ENCODE peak calls at places on chromosome 15, in nine cellular contexts. One of them, this sample, is unnamed.

GRCh38 chr15:71780349-71780976 is 29.9 kb upstream of the NR2E3 start:
- DNase-seq in right atrium auricular region: peak; percentile 55
- DNase-seq in glutamatergic neuron: peak; percentile 50
- DNase-seq in GM12865: peak; percentile 75
- DNase-seq in kidney epithelial cell: no peak
- DNase-seq in thoracic aorta: no peak
- DNase-seq in A549: peak; percentile 84
- DNase-seq in natural killer cell: no peak
- DNase-seq in IMR-90: peak; percentile 66
- DNase-seq in this sample: peak; percentile 40

GRCh38 chr15:68536331-68537095 is 42.3 kb upstream of the CORO2B start:
- DNase-seq in GM12865: no peak
- DNase-seq in thoracic aorta: no peak
- DNase-seq in A549: no peak
- DNase-seq in kidney epithelial cell: peak; percentile 58
- DNase-seq in natural killer cell: no peak
- DNase-seq in IMR-90: peak; percentile 98
- DNase-seq in glutamatergic neuron: no peak
- DNase-seq in right atrium auricular region: peak; percentile 59
- DNase-seq in this sample: no peak

GRCh38 chr15:66253643-66254363 is at the start of gene MEGF11:
- DNase-seq in right atrium auricular region: no peak
- DNase-seq in IMR-90: peak; percentile 28
- DNase-seq in GM12865: no peak
- DNase-seq in natural killer cell: no peak
- DNase-seq in glutamatergic neuron: peak; percentile 56
- DNase-seq in A549: peak; percentile 67
- DNase-seq in thoracic aorta: no peak
- DNase-seq in kidney epithelial cell: no peak
- DNase-seq in this sample: peak; percentile 38

GRCh38 chr15:52483712-52484111 is 45.0 kb downstream of the MYO5A start:
- DNase-seq in thoracic aorta: no peak
- DNase-seq in natural killer cell: no peak
- DNase-seq in glutamatergic neuron: no peak
- DNase-seq in kidney epithelial cell: no peak
- DNase-seq in right atrium auricular region: no peak
- DNase-seq in IMR-90: peak; percentile 55
- DNase-seq in GM12865: no peak
- DNase-seq in A549: no peak
- DNase-seq in this sample: no peak

GRCh38 chr15:45177285-45177684 is 10.5 kb downstream of the SHF start:
- DNase-seq in glutamatergic neuron: no peak
- DNase-seq in natural killer cell: no peak
- DNase-seq in GM12865: no peak
- DNase-seq in IMR-90: no peak
- DNase-seq in A549: no peak
- DNase-seq in thoracic aorta: no peak
- DNase-seq in kidney epithelial cell: no peak
- DNase-seq in right atrium auricular region: no peak
- DNase-seq in this sample: no peak

GRCh38 chr15:22850055-22850454 is 11.6 kb downstream of the NIPA2 start:
- DNase-seq in right atrium auricular region: no peak
- DNase-seq in kidney epithelial cell: no peak
- DNase-seq in A549: no peak
- DNase-seq in thoracic aorta: no peak
- DNase-seq in glutamatergic neuron: no peak
- DNase-seq in IMR-90: peak; percentile 62
- DNase-seq in GM12865: no peak
- DNase-seq in natural killer cell: no peak
- DNase-seq in this sample: no peak

GRCh38 chr15:55357774-55358173 is 38.8 kb downstream of the PIGB start:
- DNase-seq in natural killer cell: no peak
- DNase-seq in kidney epithelial cell: no peak
- DNase-seq in IMR-90: peak; percentile 82
- DNase-seq in right atrium auricular region: no peak
- DNase-seq in thoracic aorta: no peak
- DNase-seq in GM12865: no peak
- DNase-seq in glutamatergic neuron: no peak
- DNase-seq in A549: no peak
- DNase-seq in this sample: no peak

GRCh38 chr15:65095011-65095746 is 18.6 kb downstream of the KBTBD13 start:
- DNase-seq in kidney epithelial cell: no peak
- DNase-seq in IMR-90: no peak
- DNase-seq in right atrium auricular region: no peak
- DNase-seq in GM12865: no peak
- DNase-seq in glutamatergic neuron: no peak
- DNase-seq in natural killer cell: no peak
- DNase-seq in A549: no peak
- DNase-seq in thoracic aorta: no peak
- DNase-seq in this sample: no peak

GRCh38 chr15:75640483-75641175 is 605 bp upstream of the IMP3 start:
- DNase-seq in thoracic aorta: no peak
- DNase-seq in kidney epithelial cell: no peak
- DNase-seq in IMR-90: peak; percentile 45
- DNase-seq in right atrium auricular region: no peak
- DNase-seq in natural killer cell: no peak
- DNase-seq in glutamatergic neuron: peak; percentile 44
- DNase-seq in GM12865: peak; percentile 74
- DNase-seq in A549: peak; percentile 78
- DNase-seq in this sample: no peak

GRCh38 chr15:43403616-43404015 is 32.7 kb downstream of the TUBGCP4 start:
- DNase-seq in right atrium auricular region: no peak
- DNase-seq in thoracic aorta: no peak
- DNase-seq in GM12865: no peak
- DNase-seq in natural killer cell: no peak
- DNase-seq in A549: no peak
- DNase-seq in glutamatergic neuron: no peak
- DNase-seq in kidney epithelial cell: no peak
- DNase-seq in IMR-90: no peak
- DNase-seq in this sample: no peak

GRCh38 chr15:50251638-50252182 is 13.8 kb downstream of the HDC start:
- DNase-seq in glutamatergic neuron: no peak
- DNase-seq in natural killer cell: no peak
- DNase-seq in IMR-90: no peak
- DNase-seq in A549: no peak
- DNase-seq in thoracic aorta: no peak
- DNase-seq in right atrium auricular region: no peak
- DNase-seq in kidney epithelial cell: no peak
- DNase-seq in GM12865: no peak
- DNase-seq in this sample: no peak

GRCh38 chr15:50298340-50298739 is 32.8 kb upstream of the HDC start:
- DNase-seq in GM12865: no peak
- DNase-seq in A549: no peak
- DNase-seq in thoracic aorta: no peak
- DNase-seq in kidney epithelial cell: no peak
- DNase-seq in right atrium auricular region: no peak
- DNase-seq in glutamatergic neuron: no peak
- DNase-seq in IMR-90: peak; percentile 63
- DNase-seq in natural killer cell: no peak
- DNase-seq in this sample: no peak

GRCh38 chr15:37015476-37015875 is 84.9 kb downstream of the MEIS2 start:
- DNase-seq in IMR-90: no peak
- DNase-seq in kidney epithelial cell: no peak
- DNase-seq in thoracic aorta: no peak
- DNase-seq in glutamatergic neuron: no peak
- DNase-seq in A549: no peak
- DNase-seq in right atrium auricular region: no peak
- DNase-seq in GM12865: peak; percentile 36
- DNase-seq in natural killer cell: no peak
- DNase-seq in this sample: no peak

GRCh38 chr15:41521614-41522013 is 8.0 kb upstream of the LTK start:
- DNase-seq in natural killer cell: no peak
- DNase-seq in kidney epithelial cell: no peak
- DNase-seq in GM12865: no peak
- DNase-seq in A549: no peak
- DNase-seq in IMR-90: no peak
- DNase-seq in glutamatergic neuron: no peak
- DNase-seq in thoracic aorta: no peak
- DNase-seq in right atrium auricular region: no peak
- DNase-seq in this sample: no peak

GRCh38 chr15:29933043-29933442 is 110.8 kb upstream of the TJP1 start:
- DNase-seq in GM12865: no peak
- DNase-seq in IMR-90: no peak
- DNase-seq in natural killer cell: no peak
- DNase-seq in glutamatergic neuron: no peak
- DNase-seq in right atrium auricular region: no peak
- DNase-seq in thoracic aorta: no peak
- DNase-seq in A549: no peak
- DNase-seq in kidney epithelial cell: no peak
- DNase-seq in this sample: no peak

DNA sequence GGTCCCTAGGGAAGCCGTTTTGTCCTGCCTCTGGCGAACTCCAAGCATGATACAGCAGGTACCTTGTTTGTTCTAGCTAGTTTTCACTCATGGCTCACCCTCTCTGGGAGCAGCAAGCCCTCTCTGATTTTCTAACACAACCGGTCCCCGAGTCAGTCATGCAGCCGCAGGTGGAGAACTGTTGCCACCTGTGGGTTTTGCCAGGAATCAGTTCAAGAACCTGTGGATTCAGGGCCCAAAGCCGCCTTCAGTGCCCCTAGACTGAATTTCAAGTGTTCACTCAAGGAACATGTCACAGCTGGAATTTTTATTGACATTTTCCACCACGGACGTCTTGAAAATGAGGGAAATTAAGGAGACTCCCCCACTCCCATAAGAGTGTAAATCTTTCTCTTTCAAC is 13.3 kb upstream of the LRRK1 start:
- DNase-seq in IMR-90: no peak
- DNase-seq in kidney epithelial cell: no peak
- DNase-seq in thoracic aorta: no peak
- DNase-seq in right atrium auricular region: no peak
- DNase-seq in natural killer cell: no peak
- DNase-seq in A549: no peak
- DNase-seq in GM12865: no peak
- DNase-seq in glutamatergic neuron: no peak
- DNase-seq in this sample: no peak
- TF ChIP-seq CTCF in IMR-90: no peak
- TF ChIP-seq CTCF in kidney epithelial cell: no peak
- TF ChIP-seq CTCF in thoracic aorta: no peak
- TF ChIP-seq CTCF in right atrium auricular region: no peak
- TF ChIP-seq CTCF in natural killer cell: no peak
- TF ChIP-seq CTCF in A549: no peak
- TF ChIP-seq CTCF in GM12865: no peak
- TF ChIP-seq CTCF in glutamatergic neuron: no peak
- TF ChIP-seq CTCF in this sample: no peak

GRCh38 chr15:84108725-84109124 is 126.8 kb upstream of the GOLGA6L4 start:
- DNase-seq in GM12865: no peak
- DNase-seq in glutamatergic neuron: no peak
- DNase-seq in right atrium auricular region: no peak
- DNase-seq in natural killer cell: no peak
- DNase-seq in thoracic aorta: no peak
- DNase-seq in A549: no peak
- DNase-seq in kidney epithelial cell: peak; percentile 7
- DNase-seq in IMR-90: peak; percentile 18
- DNase-seq in this sample: no peak
- TF ChIP-seq CTCF in GM12865: no peak
- TF ChIP-seq CTCF in glutamatergic neuron: no peak
- TF ChIP-seq CTCF in right atrium auricular region: no peak
- TF ChIP-seq CTCF in natural killer cell: no peak
- TF ChIP-seq CTCF in thoracic aorta: no peak
- TF ChIP-seq CTCF in A549: no peak
- TF ChIP-seq CTCF in kidney epithelial cell: peak; percentile 20
- TF ChIP-seq CTCF in IMR-90: peak; percentile 11
- TF ChIP-seq CTCF in this sample: peak; percentile 35

DNA sequence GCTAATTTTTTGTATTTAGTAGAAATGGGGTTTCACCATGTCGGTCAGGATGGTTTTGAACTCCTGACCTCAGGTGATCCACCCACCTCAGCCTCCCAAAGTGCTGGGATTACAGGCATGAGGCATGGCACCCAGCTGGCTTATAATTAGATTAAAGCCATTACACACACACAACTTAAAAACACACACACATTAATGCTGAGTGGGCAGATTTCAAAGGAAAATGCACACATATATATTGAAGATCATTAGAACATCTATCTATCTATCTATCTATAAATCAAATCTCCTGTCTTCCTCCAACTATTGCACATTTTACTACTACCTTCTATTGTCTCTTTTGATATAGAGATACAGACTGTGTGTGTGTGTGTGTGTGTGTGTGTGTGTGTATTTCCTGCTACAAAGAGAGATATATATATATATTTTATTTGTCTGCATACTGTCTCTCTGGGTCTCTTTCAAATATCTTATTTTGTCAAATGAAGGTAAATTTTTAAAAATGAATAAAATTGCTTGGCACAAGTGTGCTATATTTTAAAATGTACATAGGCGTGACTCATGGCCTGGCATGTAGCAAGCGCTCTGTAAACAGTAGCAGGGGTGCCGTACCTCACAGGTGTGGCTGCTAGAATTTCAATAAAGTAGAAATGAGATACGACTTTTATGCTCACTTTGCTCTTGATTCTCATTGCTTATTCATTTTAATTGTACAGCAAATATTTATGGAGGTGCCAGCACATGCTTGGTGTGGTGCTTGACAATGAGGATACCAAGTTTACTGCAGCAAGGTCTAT is 655.8 kb downstream of the AGBL1 start:
- DNase-seq in thoracic aorta: no peak
- DNase-seq in A549: no peak
- DNase-seq in natural killer cell: no peak
- DNase-seq in glutamatergic neuron: no peak
- DNase-seq in kidney epithelial cell: no peak
- DNase-seq in GM12865: no peak
- DNase-seq in IMR-90: no peak
- DNase-seq in right atrium auricular region: no peak
- DNase-seq in this sample: no peak
- TF ChIP-seq CTCF in thoracic aorta: no peak
- TF ChIP-seq CTCF in A549: no peak
- TF ChIP-seq CTCF in natural killer cell: no peak
- TF ChIP-seq CTCF in glutamatergic neuron: no peak
- TF ChIP-seq CTCF in kidney epithelial cell: no peak
- TF ChIP-seq CTCF in GM12865: no peak
- TF ChIP-seq CTCF in IMR-90: no peak
- TF ChIP-seq CTCF in right atrium auricular region: no peak
- TF ChIP-seq CTCF in this sample: no peak

GRCh38 chr15:74133703-74134386 is 3.5 kb downstream of the ISLR2 start:
- DNase-seq in glutamatergic neuron: peak; percentile 56
- DNase-seq in GM12865: no peak
- DNase-seq in IMR-90: no peak
- DNase-seq in right atrium auricular region: no peak
- DNase-seq in natural killer cell: no peak
- DNase-seq in kidney epithelial cell: no peak
- DNase-seq in thoracic aorta: no peak
- DNase-seq in A549: no peak
- DNase-seq in this sample: no peak

GRCh38 chr15:74132681-74133070 is 2.3 kb downstream of the ISLR2 start:
- DNase-seq in natural killer cell: no peak
- DNase-seq in thoracic aorta: no peak
- DNase-seq in GM12865: no peak
- DNase-seq in glutamatergic neuron: no peak
- DNase-seq in A549: no peak
- DNase-seq in kidney epithelial cell: no peak
- DNase-seq in IMR-90: peak; percentile 24
- DNase-seq in right atrium auricular region: no peak
- DNase-seq in this sample: no peak

GRCh38 chr15:74134387-74135027 is 4.1 kb downstream of the ISLR2 start:
- DNase-seq in GM12865: no peak
- DNase-seq in A549: no peak
- DNase-seq in natural killer cell: no peak
- DNase-seq in kidney epithelial cell: no peak
- DNase-seq in IMR-90: peak; percentile 23
- DNase-seq in glutamatergic neuron: peak; percentile 81
- DNase-seq in thoracic aorta: no peak
- DNase-seq in right atrium auricular region: no peak
- DNase-seq in this sample: peak; percentile 83

GRCh38 chr15:74131618-74132191 is 1.3 kb downstream of the ISLR2 start:
- DNase-seq in right atrium auricular region: no peak
- DNase-seq in A549: no peak
- DNase-seq in natural killer cell: no peak
- DNase-seq in kidney epithelial cell: no peak
- DNase-seq in glutamatergic neuron: no peak
- DNase-seq in IMR-90: no peak
- DNase-seq in GM12865: no peak
- DNase-seq in thoracic aorta: no peak
- DNase-seq in this sample: no peak

GRCh38 chr15:74133071-74133702 is 2.8 kb downstream of the ISLR2 start:
- DNase-seq in glutamatergic neuron: no peak
- DNase-seq in kidney epithelial cell: no peak
- DNase-seq in thoracic aorta: no peak
- DNase-seq in natural killer cell: no peak
- DNase-seq in right atrium auricular region: no peak
- DNase-seq in A549: no peak
- DNase-seq in IMR-90: no peak
- DNase-seq in GM12865: no peak
- DNase-seq in this sample: no peak
- TF ChIP-seq CTCF in glutamatergic neuron: no peak
- TF ChIP-seq CTCF in kidney epithelial cell: no peak
- TF ChIP-seq CTCF in thoracic aorta: no peak
- TF ChIP-seq CTCF in natural killer cell: no peak
- TF ChIP-seq CTCF in right atrium auricular region: peak; percentile 19
- TF ChIP-seq CTCF in A549: no peak
- TF ChIP-seq CTCF in IMR-90: no peak
- TF ChIP-seq CTCF in GM12865: peak; percentile 24
- TF ChIP-seq CTCF in this sample: no peak

This sample was measured in endothelial cell.